ENCODE peak calls at places on chromosomes 13 and 19, in four cellular contexts. M, U, B and O are unnamed samples.

GRCh38 chr19:29372461-29372860 is 153.3 kb upstream of the VSTM2B start:
- DNase-seq in B (peak; percentile 12), U (peak; percentile 23), M (no peak), O (no peak)

GRCh38 chr19:38837304-38837626 is 5.7 kb upstream of the ECH1 start:
- DNase-seq in M (no peak), U (no peak), B (no peak), O (no peak)

GRCh38 chr13:71621152-71622124 is 245.6 kb downstream of the DACH1 start:
- DNase-seq in U (no peak), M (no peak), B (no peak), O (no peak)

GRCh38 chr13:114119196-114119595 is 13.2 kb downstream of the RASA3 start:
- DNase-seq in B (peak; percentile 94), U (no peak), M (peak; percentile 95), O (no peak)

GRCh38 chr13:40520916-40521315 is 145.5 kb downstream of the FOXO1 start:
- DNase-seq in U (peak; percentile 17), M (no peak), B (no peak), O (no peak)

GRCh38 chr19:33459220-33459619 is 62.4 kb downstream of the PEPD start:
- DNase-seq in B (peak; percentile 8), M (no peak), U (no peak), O (no peak)

GRCh38 chr13:50236898-50237318 is 221.7 kb downstream of the KCNRG start:
- DNase-seq in M (peak; percentile 5), B (no peak), U (no peak), O (no peak)

GRCh38 chr19:58229255-58229639 is 533 bp downstream of the ZNF544 start:
- DNase-seq in B (peak; percentile 55), M (peak; percentile 12), U (peak; percentile 50), O (no peak)

GRCh38 chr13:52034616-52035226 is 10.2 kb downstream of the UTP14C start:
- DNase-seq in B (no peak), M (peak; percentile 20), U (no peak), O (no peak)

GRCh38 chr19:38204096-38204495 is 19.9 kb downstream of the DPF1 start:
- DNase-seq in M (no peak), U (no peak), B (no peak), O (no peak)

GRCh38 chr19:27759896-27760295 is 1453.1 kb downstream of the UQCRFS1 start:
- DNase-seq in B (no peak), M (no peak), U (no peak), O (no peak)

GRCh38 chr19:35742121-35742724 is at the start of gene IGFLR1:
- DNase-seq in U (no peak), B (no peak), M (no peak), O (no peak)

GRCh38 chr13:93345642-93346220 is 119.1 kb downstream of the GPC6 start:
- DNase-seq in B (no peak), M (no peak), U (no peak), O (no peak)

GRCh38 chr13:80374453-80374852 is 33.5 kb upstream of the SPRY2 start:
- DNase-seq in U (no peak), B (no peak), M (no peak), O (no peak)

GRCh38 chr13:91406619-91407018 is 8.2 kb downstream of the GPC5 start:
- DNase-seq in M (peak; percentile 35), U (peak; percentile 63), B (peak; percentile 79), O (peak; percentile 30)

GRCh38 chr13:31742102-31742695 is 2.9 kb downstream of the RXFP2 start:
- DNase-seq in U (peak; percentile 83), B (peak; percentile 66), M (peak; percentile 69), O (peak; percentile 69)

GRCh38 chr13:50208826-50209335 is 193.6 kb downstream of the KCNRG start:
- DNase-seq in M (peak; percentile 76), U (peak; percentile 51), B (peak; percentile 66), O (no peak)

GRCh38 chr13:30895773-30896172 is 10.3 kb upstream of the MEDAG start:
- DNase-seq in B (no peak), U (no peak), M (peak; percentile 92), O (no peak)

GRCh38 chr13:40786568-40786996 is 2.8 kb upstream of the SLC25A15 start:
- DNase-seq in B (peak; percentile 8), U (no peak), M (peak; percentile 61), O (no peak)

GRCh38 chr13:27794921-27795717 is 2.8 kb downstream of the GSX1 start:
- DNase-seq in B (peak; percentile 68), M (no peak), U (peak; percentile 68), O (no peak)

GRCh38 chr19:49923055-49924003 is 5.7 kb upstream of the ATF5 start:
- DNase-seq in U (no peak), B (no peak), M (no peak), O (no peak)

GRCh38 chr19:4847190-4847973 is 15.9 kb upstream of the TICAM1 start:
- DNase-seq in M (no peak), B (no peak), U (no peak), O (no peak)
- H4K91ac ChIP-seq in M (no peak overlapping the region), B (no peak overlapping the region), U (no peak overlapping the region), O (no peak overlapping the region)

DNA sequence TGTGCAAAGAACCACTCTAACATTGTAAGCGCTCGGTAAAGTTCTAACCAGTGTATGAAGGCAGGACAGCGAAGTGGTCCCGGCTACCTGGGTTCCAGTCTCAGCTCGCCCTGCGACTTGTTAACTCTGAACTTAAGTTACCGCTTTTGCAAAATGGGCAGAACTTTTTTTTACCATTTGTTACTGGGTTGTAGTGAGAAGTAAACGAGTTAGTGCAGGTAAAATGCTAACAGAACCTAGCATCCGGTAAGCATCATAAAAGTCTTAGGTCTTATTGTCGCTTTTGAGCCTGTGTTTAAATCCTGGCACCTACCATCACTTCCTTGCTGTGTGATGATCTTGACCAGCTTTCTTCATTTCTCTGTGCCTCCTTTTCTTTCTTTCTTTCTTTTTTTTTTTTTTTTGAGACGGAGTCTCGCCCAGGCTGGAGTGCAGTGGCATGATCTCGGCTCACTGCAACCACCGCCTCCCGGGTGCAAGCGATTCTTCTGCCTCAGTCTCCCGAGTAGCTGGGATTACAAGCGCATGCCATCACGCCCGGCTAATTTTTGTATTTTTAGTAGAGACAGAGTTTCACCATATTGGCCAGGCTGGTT is 734 bp upstream of the TRMT1 start:
- DNase-seq in M (no peak), B (no peak), U (no peak), O (no peak)
- H4K91ac ChIP-seq in M (peak overlapping the region; percentile 42), B (no peak overlapping the region), U (no peak overlapping the region), O (no peak overlapping the region)

DNA sequence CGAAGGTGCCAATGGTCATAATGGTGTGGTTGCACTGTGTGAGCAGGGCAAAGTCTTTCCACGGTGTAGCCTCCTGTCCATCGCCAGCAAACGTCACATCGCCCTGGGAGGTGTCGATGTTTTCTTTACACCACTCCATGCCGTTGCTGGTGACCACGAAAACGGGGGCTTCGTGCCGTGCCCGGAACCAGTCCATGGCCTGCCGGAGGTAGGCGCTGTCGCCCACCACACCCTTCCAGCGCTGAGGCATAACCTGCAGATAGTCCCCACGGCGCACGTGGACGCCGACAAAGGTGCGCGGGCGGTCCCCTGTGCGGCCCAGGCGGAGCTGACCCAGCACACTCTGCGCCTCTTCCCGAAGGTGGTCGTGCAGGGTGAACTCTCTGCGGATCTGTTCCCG is 2.1 kb downstream of the FUT1 start:
- DNase-seq in M (no peak), B (no peak), U (no peak), O (no peak)
- H4K91ac ChIP-seq in M (no peak overlapping the region), B (no peak overlapping the region), U (no peak overlapping the region), O (peak overlapping the region; percentile 39)

DNA sequence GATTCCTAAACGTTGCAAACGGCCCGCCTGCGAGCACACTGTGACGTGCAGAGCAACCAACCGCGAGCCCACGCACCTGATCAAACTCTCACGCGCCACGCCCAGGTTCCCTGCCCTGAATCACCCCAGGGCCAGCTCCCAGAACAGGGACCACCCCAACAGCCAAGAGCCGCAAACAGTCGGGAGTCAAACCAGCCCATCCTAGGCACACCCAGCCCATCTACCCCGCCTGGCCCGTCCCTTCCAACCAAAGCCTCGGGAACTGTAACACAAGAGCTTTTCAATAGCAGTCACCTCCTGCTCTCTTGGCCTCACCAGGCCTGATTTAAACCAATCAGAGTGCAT is 8.9 kb downstream of the PIP5K1C start:
- DNase-seq in U (no peak), B (no peak), M (no peak), O (no peak)
- H4K91ac ChIP-seq in U (no peak overlapping the region), B (no peak overlapping the region), M (no peak overlapping the region), O (no peak overlapping the region)

DNA sequence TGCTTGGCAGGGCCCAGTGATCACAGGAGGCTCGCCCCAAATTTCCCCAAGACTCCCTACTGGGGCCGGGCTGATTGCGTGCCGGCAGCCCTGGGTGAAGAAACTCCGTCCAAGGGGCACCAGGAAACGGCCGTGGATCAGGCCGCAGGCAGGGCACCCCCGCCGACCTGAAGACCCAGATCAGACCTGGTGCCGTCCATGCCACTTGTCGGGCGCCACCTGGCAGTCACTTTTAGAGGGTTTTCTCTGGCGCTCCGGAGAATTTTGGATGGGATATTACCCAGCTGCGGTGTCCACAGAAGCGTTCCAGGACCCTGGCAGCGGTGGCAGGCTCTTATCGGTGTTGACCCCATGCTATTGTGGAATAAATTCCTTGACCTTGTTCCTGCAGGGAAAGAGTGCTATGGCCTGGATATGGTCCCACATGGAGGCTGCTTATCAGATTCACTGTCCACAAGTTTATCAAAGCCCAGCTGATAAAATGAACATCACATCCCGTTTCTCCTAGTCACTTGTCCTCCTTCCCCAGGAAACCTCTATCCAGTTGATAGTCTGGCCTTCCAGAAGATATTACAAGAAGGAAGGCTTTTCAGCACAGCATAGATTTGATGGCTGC is 38.2 kb downstream of the IGFL2 start:
- DNase-seq in M (no peak), U (no peak), B (no peak), O (no peak)
- H4K91ac ChIP-seq in M (no peak overlapping the region), U (no peak overlapping the region), B (no peak overlapping the region), O (no peak overlapping the region)

GRCh38 chr19:54554006-54554405 is 19.6 kb upstream of the LILRA2 start:
- DNase-seq in B (no peak), M (no peak), U (no peak), O (no peak)

GRCh38 chr19:54554896-54555295 is 18.7 kb upstream of the LILRA2 start:
- DNase-seq in U (no peak), B (no peak), M (no peak), O (no peak)

GRCh38 chr19:54552913-54553310 is 20.7 kb upstream of the LILRA2 start:
- DNase-seq in U (no peak), B (no peak), M (no peak), O (no peak)

GRCh38 chr19:54551293-54551692 is 22.3 kb upstream of the LILRA2 start:
- DNase-seq in B (no peak), M (no peak), U (no peak), O (no peak)

DNA sequence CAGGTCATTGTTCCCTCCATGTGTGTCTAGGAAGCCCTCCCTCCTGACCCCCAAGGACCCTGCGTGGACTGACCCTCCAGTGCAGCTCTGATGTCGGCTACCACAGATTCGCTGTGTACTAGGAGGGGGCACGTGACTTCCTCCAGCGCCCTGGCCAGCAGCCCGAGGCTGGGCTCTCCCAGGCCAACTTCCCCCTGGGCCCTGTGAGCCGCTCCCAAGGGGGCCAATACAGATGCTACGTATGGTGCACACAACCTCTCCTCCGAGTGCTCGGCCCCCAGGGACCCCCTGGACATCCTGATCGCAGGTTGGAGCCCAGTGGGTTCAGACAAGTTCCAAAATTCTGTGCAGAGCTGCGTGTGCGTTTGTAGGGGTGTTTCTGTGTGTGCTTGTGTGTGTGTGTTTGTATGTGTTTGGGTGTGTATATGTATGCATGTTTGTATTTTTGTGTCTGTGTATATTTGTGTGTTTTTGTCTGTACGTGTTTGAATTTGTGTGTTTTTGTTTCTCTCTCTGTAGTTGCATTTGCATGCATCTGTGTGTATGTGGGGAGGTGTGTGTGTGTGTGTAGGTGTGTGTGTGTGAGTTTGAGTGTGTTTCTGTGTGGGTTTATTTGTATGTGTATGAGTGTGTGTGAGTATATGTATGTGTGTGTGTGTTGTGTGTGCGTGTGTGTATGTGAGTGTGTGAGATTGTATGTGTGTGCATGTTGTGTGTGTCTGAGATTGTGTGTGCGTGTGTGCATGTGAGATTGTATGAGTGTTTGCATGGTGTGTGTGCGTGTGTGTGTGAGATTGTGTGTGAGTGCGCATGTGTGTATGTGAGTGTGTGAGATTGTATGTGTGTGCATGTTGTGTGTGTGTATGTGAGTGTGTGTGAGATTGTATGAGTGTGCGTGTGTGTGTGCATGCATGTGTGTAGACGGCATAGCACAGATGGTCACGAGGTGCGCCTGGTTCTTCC is 21.4 kb upstream of the LILRA2 start:
- DNase-seq in M (no peak), U (no peak), B (no peak), O (no peak)
- H4K91ac ChIP-seq in M (no peak overlapping the region), U (no peak overlapping the region), B (no peak overlapping the region), O (no peak overlapping the region)